ENCODE peak calls at places on chromosomes 2 and 18, in four cellular contexts. P, T, M and R are unnamed samples.

GRCh38 chr2:7289697-7290096 is 372.5 kb downstream of the RNF144A start:
- DNase-seq in P (no peak), M (no peak), T (no peak), R (no peak)

GRCh38 chr2:96116879-96117533 is 635 bp upstream of the ADRA2B start:
- DNase-seq in M (peak), P (peak), T (peak), R (peak)

GRCh38 chr2:201105759-201106158 is 10.2 kb upstream of the CFLAR start:
- DNase-seq in M (no peak), P (no peak), T (no peak), R (no peak)

GRCh38 chr18:59196161-59196560 is 23.8 kb upstream of the GRP start:
- DNase-seq in P (no peak), T (no peak), M (no peak), R (no peak)

GRCh38 chr2:109463891-109464290 is 149.9 kb downstream of the SEPTIN10 start:
- DNase-seq in P (no peak), T (no peak), M (no peak), R (no peak)

GRCh38 chr2:43518182-43518581 is 77.7 kb downstream of the THADA start:
- DNase-seq in M (no peak), P (no peak), T (no peak), R (no peak)

GRCh38 chr2:54456526-54457325 is 599 bp downstream of the SPTBN1 start:
- DNase-seq in M (peak), T (peak), P (peak), R (peak)

GRCh38 chr18:75525331-75525730 is 97.8 kb upstream of the SMIM21 start:
- DNase-seq in T (no peak), P (no peak), M (no peak), R (no peak)

GRCh38 chr2:221428896-221429295 is 143.2 kb downstream of the EPHA4 start:
- DNase-seq in T (no peak), M (no peak), P (no peak), R (no peak)

GRCh38 chr18:8705280-8705940 is at the start of gene MTCL1:
- DNase-seq in P (no peak), M (peak), T (no peak), R (peak)

GRCh38 chr18:49858309-49859005 is 45.1 kb upstream of the ACAA2 start:
- DNase-seq in P (peak), M (peak), T (peak), R (peak)

GRCh38 chr18:8615397-8616025 is 6.3 kb downstream of the RAB12 start:
- DNase-seq in P (no peak), M (no peak), T (no peak), R (peak)

GRCh38 chr18:23092121-23092520 is 43.2 kb upstream of the CABLES1 start:
- DNase-seq in T (no peak), M (no peak), P (no peak), R (no peak)

GRCh38 chr2:181371782-181372292 is 85.3 kb upstream of the ITGA4 start:
- DNase-seq in M (no peak), P (no peak), T (no peak), R (no peak)

GRCh38 chr2:8806885-8807701 is 30.3 kb downstream of the KIDINS220 start:
- DNase-seq in P (no peak), T (no peak), M (no peak), R (no peak)

GRCh38 chr2:33022395-33022985 is 75.7 kb downstream of the LTBP1 start:
- DNase-seq in T (no peak), P (no peak), M (no peak), R (no peak)

GRCh38 chr2:20561703-20562454 is 89.0 kb downstream of the HS1BP3 start:
- DNase-seq in P (no peak), T (no peak), M (no peak), R (no peak)